ENCODE peak calls at places on chromosomes 11 and 22, in seven cellular contexts. S is KBM-7, V is transverse colon, G is activated B cell treated with CpG ODN at 0.5 μM for 24 hours, X is upper lobe of right lung, Y is dorsolateral prefrontal cortex, E is RCC 7860. U is an unnamed sample.

GRCh38 chr11:78163828-78164227 is 24.4 kb upstream of the ALG8 start:
- DNase-seq in S (no peak), V (no peak), G (no peak), X (no peak), Y (no peak), E (no peak), U (no peak)

GRCh38 chr11:9914064-9914463 is 250.2 kb downstream of the SWAP70 start:
- DNase-seq in S (no peak), V (no peak), G (no peak), X (no peak), Y (no peak), E (no peak), U (no peak)

GRCh38 chr11:848988-849824 is 6.6 kb downstream of the TSPAN4 start:
- DNase-seq in S (no peak), V (no peak), G (peak; percentile 51), X (no peak), Y (no peak), E (no peak), U (peak; percentile 90)

GRCh38 chr11:102293873-102294601 is 23.2 kb upstream of the BIRC3 start:
- DNase-seq in S (peak; percentile 59), V (no peak), G (peak; percentile 26), X (no peak), Y (no peak), E (peak; percentile 21), U (no peak)

GRCh38 chr11:93704237-93704636 is 37.1 kb downstream of the TAF1D start:
- DNase-seq in S (no peak), V (no peak), G (no peak), X (no peak), Y (no peak), E (no peak), U (no peak)

GRCh38 chr11:134466035-134466908 is 54.2 kb upstream of the B3GAT1 start:
- DNase-seq in S (no peak), V (peak; percentile 77), G (no peak), X (no peak), Y (no peak), E (no peak), U (no peak)

GRCh38 chr22:24466831-24467249 is 28.3 kb upstream of the UPB1 start:
- DNase-seq in S (peak; percentile 74), V (no peak), G (no peak), X (no peak), Y (no peak), E (peak; percentile 63), U (no peak)

GRCh38 chr11:77072851-77073327 is 6.1 kb downstream of the CAPN5 start:
- DNase-seq in S (no peak), V (no peak), G (peak; percentile 9), X (no peak), Y (peak; percentile 28), E (no peak), U (no peak)

GRCh38 chr11:84056696-84057095 is 770.5 kb upstream of the CCDC90B start:
- DNase-seq in S (no peak), V (no peak), G (no peak), X (no peak), Y (no peak), E (no peak), U (no peak)

GRCh38 chr11:126491092-126491491 is 135.6 kb downstream of the ST3GAL4 start:
- DNase-seq in S (no peak), V (no peak), G (no peak), X (peak; percentile 39), Y (peak; percentile 27), E (no peak), U (no peak)

GRCh38 chr11:76578655-76579046 is 91.9 kb downstream of the LRRC32 start:
- DNase-seq in S (no peak), V (no peak), G (no peak), X (peak; percentile 68), Y (no peak), E (no peak), U (no peak)

GRCh38 chr22:41382610-41383009 is 868 bp downstream of the TEF start:
- DNase-seq in S (no peak), V (no peak), G (no peak), X (no peak), Y (no peak), E (no peak), U (no peak)

GRCh38 chr22:20424553-20424936 is 13.1 kb downstream of the SCARF2 start:
- DNase-seq in S (no peak), V (no peak), G (no peak), X (no peak), Y (no peak), E (no peak), U (peak; percentile 74)

GRCh38 chr11:126926376-126926791 is 74.2 kb downstream of the KIRREL3 start:
- DNase-seq in S (no peak), V (no peak), G (no peak), X (no peak), Y (no peak), E (no peak), U (no peak)

GRCh38 chr11:68043349-68044144 is 4.7 kb downstream of the TCIRG1 start:
- DNase-seq in S (no peak), V (no peak), G (peak; percentile 15), X (peak; percentile 66), Y (no peak), E (no peak), U (no peak)

GRCh38 chr11:43830928-43831440 is 49.6 kb upstream of the ALKBH3 start:
- DNase-seq in S (no peak), V (peak; percentile 8), G (no peak), X (no peak), Y (peak; percentile 41), E (peak; percentile 98), U (no peak)

GRCh38 chr11:134535029-134536025 is 123.3 kb upstream of the B3GAT1 start:
- DNase-seq in S (no peak), V (no peak), G (no peak), X (peak; percentile 49), Y (peak; percentile 18), E (no peak), U (no peak)

GRCh38 chr22:35549338-35549737 is 8.7 kb downstream of the RASD2 start:
- DNase-seq in S (no peak), V (no peak), G (no peak), X (no peak), Y (peak; percentile 70), E (no peak), U (no peak)

GRCh38 chr11:116519499-116519898 is 253.3 kb downstream of the BUD13 start:
- DNase-seq in S (no peak), V (no peak), G (no peak), X (no peak), Y (no peak), E (no peak), U (no peak)

GRCh38 chr11:225734-226453 is 10.2 kb downstream of the SIRT3 start:
- DNase-seq in S (no peak), V (no peak), G (no peak), X (no peak), Y (no peak), E (no peak), U (no peak)

GRCh38 chr11:34161812-34162506 is 56.5 kb downstream of the NAT10 start:
- DNase-seq in S (no peak), V (no peak), G (no peak), X (no peak), Y (no peak), E (peak; percentile 98), U (no peak)

GRCh38 chr11:116887909-116888556 is 50.6 kb upstream of the APOA1 start:
- DNase-seq in S (no peak), V (no peak), G (no peak), X (no peak), Y (peak; percentile 54), E (no peak), U (no peak)

GRCh38 chr11:2530855-2531200 is 86.0 kb downstream of the KCNQ1 start:
- DNase-seq in S (no peak), V (peak; percentile 4), G (no peak), X (peak; percentile 58), Y (no peak), E (no peak), U (no peak)

GRCh38 chr11:65401073-65401802 is 14.8 kb downstream of the FRMD8 start:
- DNase-seq in S (no peak), V (no peak), G (no peak), X (no peak), Y (no peak), E (no peak), U (no peak)

GRCh38 chr22:37431366-37431765 is 4.1 kb upstream of the ELFN2 start:
- DNase-seq in S (no peak), V (no peak), G (no peak), X (no peak), Y (no peak), E (peak; percentile 63), U (no peak)

GRCh38 chr11:129252621-129253020 is 60.5 kb upstream of the ARHGAP32 start:
- DNase-seq in S (no peak), V (no peak), G (no peak), X (no peak), Y (no peak), E (no peak), U (no peak)

GRCh38 chr22:25970348-25970995 is 198.8 kb upstream of the SEZ6L start:
- DNase-seq in S (no peak), V (no peak), G (no peak), X (no peak), Y (no peak), E (no peak), U (no peak)

GRCh38 chr22:49079027-49079725 is 748.5 kb downstream of the BRD1 start:
- DNase-seq in S (no peak), V (no peak), G (no peak), X (peak; percentile 53), Y (no peak), E (no peak), U (no peak)

GRCh38 chr11:61042961-61043540 is 59.2 kb upstream of the CD5 start:
- DNase-seq in S (no peak), V (no peak), G (no peak), X (no peak), Y (no peak), E (no peak), U (no peak)

GRCh38 chr11:61834278-61835004 is 6.3 kb downstream of the FADS2 start:
- DNase-seq in S (peak; percentile 98), V (no peak), G (peak; percentile 29), X (no peak), Y (no peak), E (no peak), U (peak; percentile 56)

GRCh38 chr11:7597620-7598019 is 75.7 kb downstream of the CYB5R2 start:
- DNase-seq in S (no peak), V (peak; percentile 81), G (no peak), X (peak; percentile 77), Y (no peak), E (no peak), U (peak; percentile 86)

GRCh38 chr11:2212411-2213251 is 41.0 kb upstream of the TH start:
- DNase-seq in S (no peak), V (no peak), G (no peak), X (peak; percentile 48), Y (no peak), E (no peak), U (peak; percentile 69)

GRCh38 chr11:69207165-69207889 is 51.6 kb downstream of the SMIM38 start:
- DNase-seq in S (no peak), V (no peak), G (no peak), X (peak; percentile 75), Y (no peak), E (no peak), U (no peak)

GRCh38 chr11:14411818-14412217 is 52.8 kb upstream of the RRAS2 start:
- DNase-seq in S (no peak), V (no peak), G (no peak), X (no peak), Y (no peak), E (peak; percentile 10), U (no peak)

GRCh38 chr11:68441466-68442230 is 18.9 kb upstream of the PPP6R3 start:
- DNase-seq in S (no peak), V (no peak), G (no peak), X (no peak), Y (no peak), E (no peak), U (no peak)

U was measured in upper lobe of left lung.